ENCODE peak calls at places on chromosome 14, in seven cellular contexts. One of them, this sample, is unnamed.

GRCh38 chr14:31090872-31091764 is 64.9 kb upstream of the STRN3 start:
- DNase-seq in esophagus squamous epithelium: no peak
- DNase-seq in CD8-positive, alpha-beta T cell: no peak
- DNase-seq in fibroblast of lung: peak; percentile 83
- DNase-seq in GM23248: peak; percentile 96
- DNase-seq in substantia nigra: no peak
- DNase-seq in brain microvascular endothelial cell: peak; percentile 88
- DNase-seq in this sample: peak; percentile 72

GRCh38 chr14:33617154-33617553 is 333.7 kb downstream of the EGLN3 start:
- DNase-seq in brain microvascular endothelial cell: peak; percentile 25
- DNase-seq in fibroblast of lung: peak; percentile 94
- DNase-seq in substantia nigra: no peak
- DNase-seq in GM23248: peak; percentile 80
- DNase-seq in esophagus squamous epithelium: no peak
- DNase-seq in CD8-positive, alpha-beta T cell: no peak
- DNase-seq in this sample: no peak

GRCh38 chr14:39469094-39469710 is 37.0 kb upstream of the FBXO33 start:
- DNase-seq in fibroblast of lung: no peak
- DNase-seq in brain microvascular endothelial cell: no peak
- DNase-seq in esophagus squamous epithelium: no peak
- DNase-seq in GM23248: no peak
- DNase-seq in substantia nigra: no peak
- DNase-seq in CD8-positive, alpha-beta T cell: peak; percentile 23
- DNase-seq in this sample: no peak

GRCh38 chr14:44873536-44873935 is 88.2 kb downstream of the KLHL28 start:
- DNase-seq in GM23248: no peak
- DNase-seq in esophagus squamous epithelium: no peak
- DNase-seq in fibroblast of lung: no peak
- DNase-seq in CD8-positive, alpha-beta T cell: no peak
- DNase-seq in substantia nigra: no peak
- DNase-seq in brain microvascular endothelial cell: no peak
- DNase-seq in this sample: no peak

GRCh38 chr14:92690171-92691011 is 58.0 kb downstream of the LGMN start:
- DNase-seq in fibroblast of lung: peak; percentile 61
- DNase-seq in GM23248: peak; percentile 74
- DNase-seq in esophagus squamous epithelium: no peak
- DNase-seq in substantia nigra: no peak
- DNase-seq in brain microvascular endothelial cell: peak; percentile 53
- DNase-seq in CD8-positive, alpha-beta T cell: no peak
- DNase-seq in this sample: peak; percentile 63

GRCh38 chr14:76929927-76930326 is 98.6 kb downstream of the IRF2BPL start:
- DNase-seq in fibroblast of lung: no peak
- DNase-seq in GM23248: peak; percentile 74
- DNase-seq in substantia nigra: no peak
- DNase-seq in esophagus squamous epithelium: no peak
- DNase-seq in brain microvascular endothelial cell: no peak
- DNase-seq in CD8-positive, alpha-beta T cell: peak; percentile 70
- DNase-seq in this sample: peak; percentile 82

GRCh38 chr14:48323655-48324054 is 648.2 kb upstream of the MDGA2 start:
- DNase-seq in GM23248: no peak
- DNase-seq in esophagus squamous epithelium: no peak
- DNase-seq in substantia nigra: no peak
- DNase-seq in fibroblast of lung: peak; percentile 66
- DNase-seq in brain microvascular endothelial cell: peak; percentile 5
- DNase-seq in CD8-positive, alpha-beta T cell: no peak
- DNase-seq in this sample: no peak

GRCh38 chr14:32938719-32939253 is at the start of gene NPAS3:
- DNase-seq in GM23248: peak; percentile 56
- DNase-seq in esophagus squamous epithelium: no peak
- DNase-seq in substantia nigra: no peak
- DNase-seq in CD8-positive, alpha-beta T cell: no peak
- DNase-seq in brain microvascular endothelial cell: no peak
- DNase-seq in fibroblast of lung: peak; percentile 23
- DNase-seq in this sample: no peak

GRCh38 chr14:63933701-63934100 is 80.9 kb downstream of the SYNE2 start:
- DNase-seq in fibroblast of lung: no peak
- DNase-seq in esophagus squamous epithelium: no peak
- DNase-seq in substantia nigra: no peak
- DNase-seq in CD8-positive, alpha-beta T cell: no peak
- DNase-seq in GM23248: no peak
- DNase-seq in brain microvascular endothelial cell: no peak
- DNase-seq in this sample: no peak

GRCh38 chr14:54699087-54699530 is 132.2 kb downstream of the SAMD4A start:
- DNase-seq in esophagus squamous epithelium: no peak
- DNase-seq in substantia nigra: no peak
- DNase-seq in brain microvascular endothelial cell: no peak
- DNase-seq in GM23248: peak; percentile 70
- DNase-seq in CD8-positive, alpha-beta T cell: no peak
- DNase-seq in fibroblast of lung: peak; percentile 68
- DNase-seq in this sample: no peak

GRCh38 chr14:54697806-54698205 is 130.9 kb downstream of the SAMD4A start:
- DNase-seq in substantia nigra: no peak
- DNase-seq in CD8-positive, alpha-beta T cell: no peak
- DNase-seq in esophagus squamous epithelium: no peak
- DNase-seq in fibroblast of lung: no peak
- DNase-seq in GM23248: no peak
- DNase-seq in brain microvascular endothelial cell: no peak
- DNase-seq in this sample: no peak

GRCh38 chr14:54699735-54700134 is 132.8 kb downstream of the SAMD4A start:
- DNase-seq in esophagus squamous epithelium: no peak
- DNase-seq in substantia nigra: no peak
- DNase-seq in GM23248: no peak
- DNase-seq in CD8-positive, alpha-beta T cell: no peak
- DNase-seq in fibroblast of lung: no peak
- DNase-seq in brain microvascular endothelial cell: no peak
- DNase-seq in this sample: no peak

GRCh38 chr14:54696998-54697397 is 130.1 kb downstream of the SAMD4A start:
- DNase-seq in substantia nigra: no peak
- DNase-seq in fibroblast of lung: no peak
- DNase-seq in GM23248: no peak
- DNase-seq in esophagus squamous epithelium: no peak
- DNase-seq in brain microvascular endothelial cell: no peak
- DNase-seq in CD8-positive, alpha-beta T cell: no peak
- DNase-seq in this sample: no peak

GRCh38 chr14:54698501-54698900 is 131.6 kb downstream of the SAMD4A start:
- DNase-seq in GM23248: no peak
- DNase-seq in fibroblast of lung: no peak
- DNase-seq in CD8-positive, alpha-beta T cell: no peak
- DNase-seq in brain microvascular endothelial cell: no peak
- DNase-seq in esophagus squamous epithelium: no peak
- DNase-seq in substantia nigra: no peak
- DNase-seq in this sample: no peak
- H3K27ac ChIP-seq in GM23248: no peak overlapping the region
- H3K27ac ChIP-seq in fibroblast of lung: no peak overlapping the region
- H3K27ac ChIP-seq in CD8-positive, alpha-beta T cell: no peak overlapping the region
- H3K27ac ChIP-seq in brain microvascular endothelial cell: no peak overlapping the region
- H3K27ac ChIP-seq in esophagus squamous epithelium: no peak overlapping the region
- H3K27ac ChIP-seq in substantia nigra: no peak overlapping the region
- H3K27ac ChIP-seq in this sample: peak overlapping the region; percentile 81

GRCh38 chr14:95440496-95440895 is 76.0 kb downstream of the SYNE3 start:
- DNase-seq in brain microvascular endothelial cell: no peak
- DNase-seq in substantia nigra: no peak
- DNase-seq in GM23248: no peak
- DNase-seq in esophagus squamous epithelium: no peak
- DNase-seq in CD8-positive, alpha-beta T cell: no peak
- DNase-seq in fibroblast of lung: no peak
- DNase-seq in this sample: no peak

GRCh38 chr14:95442633-95443021 is 73.8 kb downstream of the SYNE3 start:
- DNase-seq in CD8-positive, alpha-beta T cell: peak; percentile 82
- DNase-seq in brain microvascular endothelial cell: peak; percentile 76
- DNase-seq in esophagus squamous epithelium: peak; percentile 9
- DNase-seq in GM23248: peak; percentile 83
- DNase-seq in substantia nigra: peak; percentile 63
- DNase-seq in fibroblast of lung: peak; percentile 62
- DNase-seq in this sample: peak; percentile 87

GRCh38 chr14:95439881-95440280 is 76.6 kb downstream of the SYNE3 start:
- DNase-seq in brain microvascular endothelial cell: no peak
- DNase-seq in esophagus squamous epithelium: no peak
- DNase-seq in substantia nigra: no peak
- DNase-seq in fibroblast of lung: no peak
- DNase-seq in CD8-positive, alpha-beta T cell: no peak
- DNase-seq in GM23248: no peak
- DNase-seq in this sample: no peak

GRCh38 chr14:95442016-95442632 is 74.3 kb downstream of the SYNE3 start:
- DNase-seq in esophagus squamous epithelium: no peak
- DNase-seq in fibroblast of lung: no peak
- DNase-seq in brain microvascular endothelial cell: no peak
- DNase-seq in substantia nigra: no peak
- DNase-seq in CD8-positive, alpha-beta T cell: no peak
- DNase-seq in GM23248: no peak
- DNase-seq in this sample: no peak

DNA sequence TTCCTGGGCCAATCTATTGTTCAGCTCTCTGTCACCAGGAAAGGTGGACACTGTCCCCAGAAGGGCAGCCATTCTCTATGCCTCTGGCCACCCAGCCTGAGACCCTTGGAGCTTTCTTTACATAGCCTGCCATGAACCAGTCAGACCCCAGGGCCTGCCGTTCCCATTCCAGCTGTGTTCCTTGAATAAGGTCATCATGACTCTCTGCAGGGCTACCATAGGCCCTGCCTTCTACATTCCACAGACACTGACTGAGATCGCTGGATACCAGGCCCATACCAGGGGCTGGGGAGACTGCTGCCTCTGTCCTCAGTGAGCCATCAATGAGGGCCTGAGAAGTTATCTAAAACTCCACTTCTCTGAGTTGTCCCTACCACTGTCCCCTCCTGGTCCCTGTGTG is 75.5 kb downstream of the SYNE3 start:
- DNase-seq in substantia nigra: no peak
- DNase-seq in CD8-positive, alpha-beta T cell: no peak
- DNase-seq in fibroblast of lung: peak; percentile 13
- DNase-seq in GM23248: peak; percentile 27
- DNase-seq in esophagus squamous epithelium: no peak
- DNase-seq in brain microvascular endothelial cell: peak; percentile 46
- DNase-seq in this sample: no peak
- H3K27ac ChIP-seq in substantia nigra: no peak overlapping the region
- H3K27ac ChIP-seq in CD8-positive, alpha-beta T cell: no peak overlapping the region
- H3K27ac ChIP-seq in fibroblast of lung: no peak overlapping the region
- H3K27ac ChIP-seq in GM23248: no peak overlapping the region
- H3K27ac ChIP-seq in esophagus squamous epithelium: no peak overlapping the region
- H3K27ac ChIP-seq in brain microvascular endothelial cell: no peak overlapping the region
- H3K27ac ChIP-seq in this sample: no peak overlapping the region

DNA sequence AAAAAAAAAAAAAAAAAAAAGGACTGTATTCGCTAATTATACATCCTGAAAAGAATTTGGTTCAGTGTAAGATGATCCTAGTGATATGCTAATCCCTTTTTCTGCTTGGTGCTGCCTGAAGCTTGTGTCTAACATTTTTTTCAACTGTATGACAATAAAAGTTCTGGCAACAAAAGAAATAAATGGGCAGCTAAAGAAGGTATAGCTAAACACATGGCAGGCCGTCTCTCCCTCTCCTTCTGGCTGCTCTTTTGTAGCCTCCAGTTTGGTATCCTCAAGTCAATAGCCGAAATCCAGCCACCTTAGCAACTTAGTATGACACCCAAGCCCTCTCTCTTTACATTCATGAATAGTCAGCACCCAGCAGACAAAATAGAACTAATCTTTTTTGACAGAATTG is 198.3 kb upstream of the OTX2 start:
- DNase-seq in brain microvascular endothelial cell: no peak
- DNase-seq in fibroblast of lung: no peak
- DNase-seq in esophagus squamous epithelium: no peak
- DNase-seq in CD8-positive, alpha-beta T cell: no peak
- DNase-seq in GM23248: no peak
- DNase-seq in substantia nigra: no peak
- DNase-seq in this sample: no peak
- H3K27ac ChIP-seq in brain microvascular endothelial cell: no peak overlapping the region
- H3K27ac ChIP-seq in fibroblast of lung: no peak overlapping the region
- H3K27ac ChIP-seq in esophagus squamous epithelium: no peak overlapping the region
- H3K27ac ChIP-seq in CD8-positive, alpha-beta T cell: no peak overlapping the region
- H3K27ac ChIP-seq in GM23248: no peak overlapping the region
- H3K27ac ChIP-seq in substantia nigra: no peak overlapping the region
- H3K27ac ChIP-seq in this sample: no peak overlapping the region

GRCh38 chr14:61418749-61419148 is 97.4 kb downstream of the PRKCH start:
- DNase-seq in CD8-positive, alpha-beta T cell: no peak
- DNase-seq in GM23248: no peak
- DNase-seq in esophagus squamous epithelium: no peak
- DNase-seq in brain microvascular endothelial cell: no peak
- DNase-seq in fibroblast of lung: no peak
- DNase-seq in substantia nigra: no peak
- DNase-seq in this sample: no peak
- H3K27ac ChIP-seq in CD8-positive, alpha-beta T cell: no peak overlapping the region
- H3K27ac ChIP-seq in GM23248: no peak overlapping the region
- H3K27ac ChIP-seq in esophagus squamous epithelium: no peak overlapping the region
- H3K27ac ChIP-seq in brain microvascular endothelial cell: no peak overlapping the region
- H3K27ac ChIP-seq in fibroblast of lung: no peak overlapping the region
- H3K27ac ChIP-seq in substantia nigra: no peak overlapping the region
- H3K27ac ChIP-seq in this sample: no peak overlapping the region

DNA sequence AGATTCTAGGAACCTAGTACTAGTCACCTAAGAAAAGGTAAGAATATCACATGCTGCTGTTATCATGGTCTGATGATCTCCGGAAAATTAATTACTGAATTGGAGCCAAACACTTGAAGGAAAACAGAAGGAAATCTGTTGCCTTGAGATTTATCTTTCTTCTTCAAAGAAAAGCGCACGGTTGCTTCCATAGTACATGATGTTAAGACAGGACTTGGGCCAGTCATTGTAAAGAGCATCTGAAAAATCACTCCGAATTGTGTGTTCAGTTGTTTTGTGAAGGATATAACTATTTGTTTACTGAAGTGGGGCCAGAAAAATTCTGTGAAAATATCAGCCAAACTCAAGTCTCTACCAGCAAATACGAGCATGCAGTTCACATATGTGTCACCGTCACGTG is 134.9 kb upstream of the FOXN3 start:
- DNase-seq in fibroblast of lung: no peak
- DNase-seq in substantia nigra: no peak
- DNase-seq in esophagus squamous epithelium: no peak
- DNase-seq in GM23248: no peak
- DNase-seq in CD8-positive, alpha-beta T cell: no peak
- DNase-seq in brain microvascular endothelial cell: no peak
- DNase-seq in this sample: no peak
- H3K27ac ChIP-seq in fibroblast of lung: no peak overlapping the region
- H3K27ac ChIP-seq in substantia nigra: no peak overlapping the region
- H3K27ac ChIP-seq in esophagus squamous epithelium: no peak overlapping the region
- H3K27ac ChIP-seq in GM23248: no peak overlapping the region
- H3K27ac ChIP-seq in CD8-positive, alpha-beta T cell: no peak overlapping the region
- H3K27ac ChIP-seq in brain microvascular endothelial cell: no peak overlapping the region
- H3K27ac ChIP-seq in this sample: no peak overlapping the region

This sample was measured in sigmoid colon.